ENCODE peak calls at places on chromosomes 3 and 15, in eight cellular contexts. One of them, this sample, is unnamed.

GRCh38 chr15:72785452-72786243 is 2.1 kb upstream of the ADPGK start:
- DNase-seq in CD8-positive, alpha-beta T cell: peak; percentile 9
- DNase-seq in heart left ventricle: no peak
- DNase-seq in psoas muscle: peak; percentile 19
- DNase-seq in astrocyte: peak; percentile 66
- DNase-seq in upper lobe of right lung: no peak
- DNase-seq in lung: no peak
- DNase-seq in cardiac muscle cell: no peak
- DNase-seq in this sample: no peak

GRCh38 chr3:144106970-144107369 is 135.3 kb downstream of the DIPK2A start:
- DNase-seq in cardiac muscle cell: no peak
- DNase-seq in upper lobe of right lung: no peak
- DNase-seq in psoas muscle: no peak
- DNase-seq in astrocyte: peak; percentile 5
- DNase-seq in CD8-positive, alpha-beta T cell: no peak
- DNase-seq in heart left ventricle: no peak
- DNase-seq in lung: no peak
- DNase-seq in this sample: no peak

GRCh38 chr3:108389361-108389760 is 93.0 kb downstream of the HHLA2 start:
- DNase-seq in heart left ventricle: no peak
- DNase-seq in upper lobe of right lung: no peak
- DNase-seq in CD8-positive, alpha-beta T cell: no peak
- DNase-seq in cardiac muscle cell: no peak
- DNase-seq in psoas muscle: no peak
- DNase-seq in astrocyte: no peak
- DNase-seq in lung: no peak
- DNase-seq in this sample: no peak

GRCh38 chr3:181755959-181756358 is 44.2 kb downstream of the SOX2 start:
- DNase-seq in psoas muscle: no peak
- DNase-seq in astrocyte: no peak
- DNase-seq in upper lobe of right lung: no peak
- DNase-seq in lung: no peak
- DNase-seq in CD8-positive, alpha-beta T cell: no peak
- DNase-seq in cardiac muscle cell: no peak
- DNase-seq in heart left ventricle: no peak
- DNase-seq in this sample: no peak

GRCh38 chr3:120983321-120983665 is 75.3 kb downstream of the STXBP5L start:
- DNase-seq in CD8-positive, alpha-beta T cell: no peak
- DNase-seq in cardiac muscle cell: no peak
- DNase-seq in lung: no peak
- DNase-seq in astrocyte: no peak
- DNase-seq in heart left ventricle: no peak
- DNase-seq in psoas muscle: no peak
- DNase-seq in upper lobe of right lung: no peak
- DNase-seq in this sample: no peak

GRCh38 chr3:27134165-27134796 is 234.9 kb downstream of the NEK10 start:
- DNase-seq in upper lobe of right lung: no peak
- DNase-seq in heart left ventricle: peak; percentile 55
- DNase-seq in astrocyte: peak; percentile 29
- DNase-seq in cardiac muscle cell: peak; percentile 77
- DNase-seq in lung: peak; percentile 65
- DNase-seq in psoas muscle: peak; percentile 60
- DNase-seq in CD8-positive, alpha-beta T cell: peak; percentile 46
- DNase-seq in this sample: peak; percentile 35

GRCh38 chr3:50227390-50228183 is 8.4 kb upstream of the GNAI2 start:
- DNase-seq in lung: peak; percentile 96
- DNase-seq in CD8-positive, alpha-beta T cell: peak; percentile 89
- DNase-seq in heart left ventricle: peak; percentile 92
- DNase-seq in upper lobe of right lung: peak; percentile 98
- DNase-seq in astrocyte: peak; percentile 71
- DNase-seq in cardiac muscle cell: peak; percentile 95
- DNase-seq in psoas muscle: peak; percentile 92
- DNase-seq in this sample: peak; percentile 86

GRCh38 chr15:38521316-38521715 is 43.3 kb downstream of the RASGRP1 start:
- DNase-seq in CD8-positive, alpha-beta T cell: no peak
- DNase-seq in psoas muscle: no peak
- DNase-seq in astrocyte: no peak
- DNase-seq in cardiac muscle cell: no peak
- DNase-seq in upper lobe of right lung: no peak
- DNase-seq in heart left ventricle: no peak
- DNase-seq in lung: no peak
- DNase-seq in this sample: no peak

GRCh38 chr15:28962851-28963710 is 77.3 kb downstream of the APBA2 start:
- DNase-seq in lung: no peak
- DNase-seq in psoas muscle: no peak
- DNase-seq in CD8-positive, alpha-beta T cell: no peak
- DNase-seq in cardiac muscle cell: no peak
- DNase-seq in upper lobe of right lung: no peak
- DNase-seq in astrocyte: peak; percentile 50
- DNase-seq in heart left ventricle: no peak
- DNase-seq in this sample: no peak

GRCh38 chr15:35479423-35479822 is 66.5 kb downstream of the DPH6 start:
- DNase-seq in CD8-positive, alpha-beta T cell: no peak
- DNase-seq in heart left ventricle: no peak
- DNase-seq in psoas muscle: no peak
- DNase-seq in cardiac muscle cell: peak; percentile 62
- DNase-seq in astrocyte: no peak
- DNase-seq in upper lobe of right lung: no peak
- DNase-seq in lung: no peak
- DNase-seq in this sample: no peak

GRCh38 chr15:89115547-89115946 is 27.3 kb downstream of the ABHD2 start:
- DNase-seq in upper lobe of right lung: no peak
- DNase-seq in cardiac muscle cell: no peak
- DNase-seq in astrocyte: no peak
- DNase-seq in CD8-positive, alpha-beta T cell: no peak
- DNase-seq in lung: no peak
- DNase-seq in psoas muscle: no peak
- DNase-seq in heart left ventricle: no peak
- DNase-seq in this sample: no peak

GRCh38 chr3:49807427-49808114 is 4.5 kb downstream of the INKA1 start:
- DNase-seq in psoas muscle: no peak
- DNase-seq in CD8-positive, alpha-beta T cell: no peak
- DNase-seq in heart left ventricle: peak; percentile 27
- DNase-seq in cardiac muscle cell: no peak
- DNase-seq in astrocyte: no peak
- DNase-seq in lung: no peak
- DNase-seq in upper lobe of right lung: no peak
- DNase-seq in this sample: no peak

GRCh38 chr3:134846943-134847342 is 51.9 kb downstream of the EPHB1 start:
- DNase-seq in lung: no peak
- DNase-seq in astrocyte: peak; percentile 93
- DNase-seq in upper lobe of right lung: no peak
- DNase-seq in CD8-positive, alpha-beta T cell: no peak
- DNase-seq in heart left ventricle: peak; percentile 28
- DNase-seq in psoas muscle: no peak
- DNase-seq in cardiac muscle cell: peak; percentile 2
- DNase-seq in this sample: no peak

GRCh38 chr3:168134931-168135330 is 39.2 kb upstream of the GOLIM4 start:
- DNase-seq in astrocyte: no peak
- DNase-seq in psoas muscle: no peak
- DNase-seq in upper lobe of right lung: no peak
- DNase-seq in lung: no peak
- DNase-seq in CD8-positive, alpha-beta T cell: no peak
- DNase-seq in heart left ventricle: no peak
- DNase-seq in cardiac muscle cell: no peak
- DNase-seq in this sample: no peak

GRCh38 chr15:80106051-80106450 is 46.6 kb downstream of the ZFAND6 start:
- DNase-seq in heart left ventricle: no peak
- DNase-seq in CD8-positive, alpha-beta T cell: no peak
- DNase-seq in lung: no peak
- DNase-seq in cardiac muscle cell: no peak
- DNase-seq in psoas muscle: no peak
- DNase-seq in astrocyte: peak; percentile 77
- DNase-seq in upper lobe of right lung: no peak
- DNase-seq in this sample: no peak

GRCh38 chr3:17138246-17139039 is 253.7 kb downstream of the PLCL2 start:
- DNase-seq in astrocyte: no peak
- DNase-seq in upper lobe of right lung: no peak
- DNase-seq in lung: no peak
- DNase-seq in CD8-positive, alpha-beta T cell: no peak
- DNase-seq in heart left ventricle: no peak
- DNase-seq in psoas muscle: no peak
- DNase-seq in cardiac muscle cell: no peak
- DNase-seq in this sample: no peak

DNA sequence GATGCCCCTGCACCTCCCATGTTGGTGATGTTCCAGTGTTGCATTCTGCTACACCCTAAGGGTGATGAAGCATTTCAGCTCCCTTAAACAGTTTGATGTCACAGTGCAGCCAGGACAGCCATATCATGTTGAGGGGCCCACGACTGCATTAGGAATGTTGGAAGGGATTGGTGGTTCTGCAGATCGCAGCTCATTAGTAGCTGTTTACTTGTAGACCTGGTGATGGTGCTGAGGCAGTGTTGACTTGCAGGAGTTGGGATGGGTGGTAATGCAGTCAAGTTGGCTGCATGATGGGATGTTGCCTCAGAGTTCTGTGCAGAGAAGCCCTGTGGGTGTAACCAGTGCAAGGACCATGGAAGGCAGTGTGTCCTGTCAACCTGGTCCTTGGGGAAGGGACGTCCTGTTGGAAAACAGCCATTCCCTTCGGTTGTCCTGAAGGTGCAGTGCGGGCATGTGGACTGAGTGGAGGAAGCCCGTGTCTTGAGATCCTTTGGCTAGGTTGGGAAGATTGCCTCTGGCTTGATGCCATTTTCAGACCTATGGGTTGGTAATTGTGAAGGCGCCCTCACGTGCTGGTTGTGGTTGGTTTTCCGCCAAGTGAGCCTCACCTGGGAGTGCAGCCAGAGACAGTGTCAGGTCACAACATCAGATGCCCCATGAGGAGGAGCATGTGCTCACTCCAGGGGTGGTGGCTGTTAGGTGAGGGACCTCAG is 100.7 kb downstream of the SNRPN start:
- DNase-seq in upper lobe of right lung: peak; percentile 28
- DNase-seq in heart left ventricle: no peak
- DNase-seq in cardiac muscle cell: no peak
- DNase-seq in lung: peak; percentile 19
- DNase-seq in astrocyte: no peak
- DNase-seq in psoas muscle: no peak
- DNase-seq in CD8-positive, alpha-beta T cell: no peak
- DNase-seq in this sample: no peak
- H3K9me3 ChIP-seq in upper lobe of right lung: peaks cover 97% of the 10 kb centered on the region
- H3K9me3 ChIP-seq in heart left ventricle: peaks cover 85% of the 10 kb centered on the region
- H3K9me3 ChIP-seq in cardiac muscle cell: peaks cover 17% of the 10 kb centered on the region
- H3K9me3 ChIP-seq in lung: peaks cover 48% of the 10 kb centered on the region
- H3K9me3 ChIP-seq in astrocyte: peaks cover 100% of the 10 kb centered on the region
- H3K9me3 ChIP-seq in psoas muscle: peaks cover 90% of the 10 kb centered on the region
- H3K9me3 ChIP-seq in CD8-positive, alpha-beta T cell: peaks cover 97% of the 10 kb centered on the region
- H3K9me3 ChIP-seq in this sample: peaks cover 52% of the 10 kb centered on the region

GRCh38 chr3:2247249-2247648 is 148.6 kb downstream of the CNTN4 start:
- DNase-seq in upper lobe of right lung: no peak
- DNase-seq in lung: no peak
- DNase-seq in cardiac muscle cell: no peak
- DNase-seq in psoas muscle: no peak
- DNase-seq in heart left ventricle: no peak
- DNase-seq in astrocyte: no peak
- DNase-seq in CD8-positive, alpha-beta T cell: no peak
- DNase-seq in this sample: no peak
- H3K9me3 ChIP-seq in upper lobe of right lung: no peaks in the 10 kb centered on the region
- H3K9me3 ChIP-seq in lung: no peaks in the 10 kb centered on the region
- H3K9me3 ChIP-seq in cardiac muscle cell: no peaks in the 10 kb centered on the region
- H3K9me3 ChIP-seq in psoas muscle: no peaks in the 10 kb centered on the region
- H3K9me3 ChIP-seq in heart left ventricle: no peaks in the 10 kb centered on the region
- H3K9me3 ChIP-seq in astrocyte: no peaks in the 10 kb centered on the region
- H3K9me3 ChIP-seq in CD8-positive, alpha-beta T cell: no peaks in the 10 kb centered on the region
- H3K9me3 ChIP-seq in this sample: no peaks in the 10 kb centered on the region

GRCh38 chr3:100389025-100389424 is 11.9 kb downstream of the TOMM70 start:
- DNase-seq in psoas muscle: no peak
- DNase-seq in CD8-positive, alpha-beta T cell: no peak
- DNase-seq in upper lobe of right lung: no peak
- DNase-seq in cardiac muscle cell: no peak
- DNase-seq in heart left ventricle: no peak
- DNase-seq in lung: no peak
- DNase-seq in astrocyte: no peak
- DNase-seq in this sample: no peak
- H3K9me3 ChIP-seq in psoas muscle: peaks cover 8% of the 10 kb centered on the region
- H3K9me3 ChIP-seq in CD8-positive, alpha-beta T cell: no peaks in the 10 kb centered on the region
- H3K9me3 ChIP-seq in upper lobe of right lung: no peaks in the 10 kb centered on the region
- H3K9me3 ChIP-seq in cardiac muscle cell: no peaks in the 10 kb centered on the region
- H3K9me3 ChIP-seq in heart left ventricle: peaks cover 10% of the 10 kb centered on the region
- H3K9me3 ChIP-seq in lung: no peaks in the 10 kb centered on the region
- H3K9me3 ChIP-seq in astrocyte: peaks cover 3% of the 10 kb centered on the region
- H3K9me3 ChIP-seq in this sample: no peaks in the 10 kb centered on the region

GRCh38 chr15:22231603-22232002 is 151.3 kb downstream of the OR4M2 start:
- DNase-seq in upper lobe of right lung: no peak
- DNase-seq in astrocyte: no peak
- DNase-seq in psoas muscle: no peak
- DNase-seq in heart left ventricle: no peak
- DNase-seq in lung: no peak
- DNase-seq in CD8-positive, alpha-beta T cell: no peak
- DNase-seq in cardiac muscle cell: no peak
- DNase-seq in this sample: no peak

GRCh38 chr15:22227411-22227810 is 147.1 kb downstream of the OR4M2 start:
- DNase-seq in cardiac muscle cell: no peak
- DNase-seq in astrocyte: no peak
- DNase-seq in CD8-positive, alpha-beta T cell: no peak
- DNase-seq in heart left ventricle: no peak
- DNase-seq in upper lobe of right lung: peak; percentile 62
- DNase-seq in psoas muscle: no peak
- DNase-seq in lung: no peak
- DNase-seq in this sample: no peak

GRCh38 chr15:22229971-22230815 is 149.9 kb downstream of the OR4M2 start:
- DNase-seq in lung: no peak
- DNase-seq in astrocyte: no peak
- DNase-seq in CD8-positive, alpha-beta T cell: no peak
- DNase-seq in cardiac muscle cell: no peak
- DNase-seq in psoas muscle: no peak
- DNase-seq in heart left ventricle: no peak
- DNase-seq in upper lobe of right lung: peak; percentile 26
- DNase-seq in this sample: no peak

GRCh38 chr15:22226034-22226790 is 145.9 kb downstream of the OR4M2 start:
- DNase-seq in lung: no peak
- DNase-seq in cardiac muscle cell: no peak
- DNase-seq in heart left ventricle: no peak
- DNase-seq in CD8-positive, alpha-beta T cell: no peak
- DNase-seq in psoas muscle: no peak
- DNase-seq in astrocyte: no peak
- DNase-seq in upper lobe of right lung: peak; percentile 55
- DNase-seq in this sample: no peak

DNA sequence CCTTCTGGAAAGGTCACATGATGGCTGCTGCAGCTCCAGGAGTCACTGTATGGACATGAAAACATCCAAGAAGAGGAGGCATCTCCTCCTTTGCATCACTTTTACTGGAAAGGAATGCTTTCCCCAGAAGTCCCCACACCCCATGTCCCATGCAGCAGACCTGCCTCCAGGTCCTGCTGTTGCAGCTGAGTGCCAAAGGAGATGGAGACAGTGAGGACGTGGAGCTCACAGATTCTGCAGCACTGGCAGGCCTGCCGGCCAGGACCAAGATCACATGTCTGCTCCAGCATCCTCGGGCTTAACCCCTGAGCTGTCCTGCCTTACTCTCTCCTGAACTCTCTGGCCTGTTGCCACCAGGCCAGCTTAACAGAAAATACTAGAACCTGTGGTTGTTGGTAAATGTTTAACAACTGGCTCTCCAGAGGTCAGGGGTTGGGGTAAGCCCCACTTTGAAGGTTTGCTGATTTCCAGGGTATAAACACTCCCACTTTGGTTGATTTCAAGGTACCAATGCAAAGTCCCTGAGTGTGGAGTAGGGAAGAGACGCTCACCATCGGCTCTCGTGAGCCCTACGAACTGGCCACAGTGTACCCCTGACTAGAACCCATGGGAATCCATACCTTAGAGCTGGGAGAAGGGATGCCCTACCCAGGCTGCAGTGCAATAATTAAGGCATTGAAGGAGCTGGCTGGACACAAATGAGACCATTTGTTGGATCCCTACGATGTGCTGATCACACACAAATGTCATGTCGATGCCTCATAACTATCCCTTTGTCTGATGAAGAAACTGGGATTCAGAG is 147.8 kb downstream of the OR4M2 start:
- DNase-seq in lung: no peak
- DNase-seq in psoas muscle: no peak
- DNase-seq in upper lobe of right lung: peak; percentile 48
- DNase-seq in heart left ventricle: no peak
- DNase-seq in CD8-positive, alpha-beta T cell: no peak
- DNase-seq in cardiac muscle cell: no peak
- DNase-seq in astrocyte: no peak
- DNase-seq in this sample: no peak
- H3K9me3 ChIP-seq in lung: no peaks in the 10 kb centered on the region
- H3K9me3 ChIP-seq in psoas muscle: no peaks in the 10 kb centered on the region
- H3K9me3 ChIP-seq in upper lobe of right lung: no peaks in the 10 kb centered on the region
- H3K9me3 ChIP-seq in heart left ventricle: no peaks in the 10 kb centered on the region
- H3K9me3 ChIP-seq in CD8-positive, alpha-beta T cell: no peaks in the 10 kb centered on the region
- H3K9me3 ChIP-seq in cardiac muscle cell: peaks cover 9% of the 10 kb centered on the region
- H3K9me3 ChIP-seq in astrocyte: peaks cover 33% of the 10 kb centered on the region
- H3K9me3 ChIP-seq in this sample: no peaks in the 10 kb centered on the region

This sample was measured in BE2C.